ENCODE peak calls at places on chromosomes 12 and 14, in seven cellular contexts. A is neural progenitor cell, C is GM23248, H is MM.1S, F is GM23338, K is PC-3, D is SK-N-SH. I is an unnamed sample.
A peak's percentile ranks its signal among the peaks of the same experiment; 100 is the strongest.

GRCh38 chr14:50762001-50762930 is 68.7 kb downstream of the NIN start:
- DNase-seq in A (no peak), C (peak; percentile 95), H (no peak), F (no peak), K (peak; percentile 86), D (no peak), I (no peak)

GRCh38 chr12:41936333-41936732 is 208.3 kb downstream of the GXYLT1 start:
- DNase-seq in A (no peak), C (no peak), H (no peak), F (peak; percentile 33), K (no peak), D (no peak), I (no peak)

GRCh38 chr14:61512508-61512907 is 182.8 kb upstream of the HIF1A start:
- DNase-seq in A (no peak), C (peak; percentile 75), H (no peak), F (no peak), K (peak; percentile 43), D (no peak), I (no peak)

GRCh38 chr14:77204457-77204796 is 22.8 kb downstream of the TMEM63C start:
- DNase-seq in A (no peak), C (no peak), H (no peak), F (no peak), K (peak; percentile 42), D (no peak), I (peak; percentile 49)

GRCh38 chr12:122144885-122145284 is 29.1 kb downstream of the IL31 start:
- DNase-seq in A (no peak), C (no peak), H (no peak), F (no peak), K (no peak), D (no peak), I (no peak)

GRCh38 chr12:101116911-101117310 is 93.1 kb downstream of the SLC5A8 start:
- DNase-seq in A (no peak), C (no peak), H (no peak), F (no peak), K (no peak), D (no peak), I (no peak)

GRCh38 chr14:33918256-33918655 is 32.6 kb downstream of the EGLN3 start:
- DNase-seq in A (no peak), C (no peak), H (no peak), F (no peak), K (no peak), D (no peak), I (no peak)

GRCh38 chr14:63562414-63562813 is 19.2 kb upstream of the PPP2R5E start:
- DNase-seq in A (no peak), C (no peak), H (no peak), F (no peak), K (peak; percentile 64), D (no peak), I (no peak)

GRCh38 chr12:2958432-2959193 is 584 bp upstream of the TEAD4 start:
- DNase-seq in A (peak; percentile 46), C (peak; percentile 83), H (peak; percentile 19), F (peak; percentile 61), K (peak; percentile 80), D (peak; percentile 89), I (peak; percentile 73)

GRCh38 chr12:79525357-79525756 is 165.4 kb downstream of the PAWR start:
- DNase-seq in A (no peak), C (no peak), H (no peak), F (no peak), K (no peak), D (no peak), I (no peak)

GRCh38 chr14:97930191-97930590 is 1133.0 kb downstream of the VRK1 start:
- DNase-seq in A (no peak), C (no peak), H (no peak), F (no peak), K (no peak), D (no peak), I (peak; percentile 30)

GRCh38 chr12:20212658-20213387 is 155.5 kb upstream of the PDE3A start:
- DNase-seq in A (peak; percentile 93), C (peak; percentile 100), H (no peak), F (peak; percentile 90), K (peak; percentile 84), D (peak; percentile 61), I (peak; percentile 91)

GRCh38 chr12:89140580-89141236 is 211.6 kb downstream of the DUSP6 start:
- DNase-seq in A (no peak), C (peak; percentile 70), H (no peak), F (no peak), K (peak; percentile 48), D (no peak), I (no peak)

GRCh38 chr12:74401035-74401434 is 136.6 kb upstream of the ATXN7L3B start:
- DNase-seq in A (no peak), C (no peak), H (no peak), F (no peak), K (peak; percentile 40), D (no peak), I (no peak)

GRCh38 chr14:62670526-62670925 is 374.7 kb downstream of the KCNH5 start:
- DNase-seq in A (no peak), C (no peak), H (no peak), F (no peak), K (no peak), D (no peak), I (no peak)

GRCh38 chr14:91202234-91202974 is 42.1 kb downstream of the GPR68 start:
- DNase-seq in A (peak; percentile 83), C (peak; percentile 68), H (no peak), F (no peak), K (peak; percentile 52), D (no peak), I (no peak)

GRCh38 chr14:24481622-24482324 is 26.3 kb downstream of the CMA1 start:
- DNase-seq in A (peak; percentile 82), C (peak; percentile 53), H (peak; percentile 29), F (peak; percentile 92), K (peak; percentile 46), D (peak; percentile 77), I (peak; percentile 46)

GRCh38 chr12:8609061-8609570 is 3.5 kb downstream of the AICDA start:
- DNase-seq in A (peak; percentile 56), C (peak; percentile 66), H (no peak), F (peak; percentile 66), K (peak; percentile 44), D (peak; percentile 59), I (peak; percentile 60)

GRCh38 chr12:69284131-69284530 is 44.8 kb downstream of the CPSF6 start:
- DNase-seq in A (peak; percentile 81), C (peak; percentile 86), H (no peak), F (peak; percentile 93), K (peak; percentile 81), D (peak; percentile 74), I (peak; percentile 75)

GRCh38 chr12:12350868-12351463 is 924 bp upstream of the MANSC1 start:
- DNase-seq in A (peak; percentile 64), C (no peak), H (no peak), F (no peak), K (peak; percentile 79), D (no peak), I (peak; percentile 51)

GRCh38 chr12:107429006-107429698 is 256.4 kb upstream of the PWP1 start:
- DNase-seq in A (no peak), C (no peak), H (no peak), F (no peak), K (peak; percentile 78), D (no peak), I (peak; percentile 64)

GRCh38 chr12:92294676-92295440 is 149.2 kb upstream of the BTG1 start:
- DNase-seq in A (no peak), C (peak; percentile 37), H (no peak), F (no peak), K (no peak), D (no peak), I (no peak)

GRCh38 chr14:64645220-64645891 is 58.9 kb upstream of the PLEKHG3 start:
- DNase-seq in A (peak; percentile 55), C (peak; percentile 98), H (no peak), F (peak; percentile 97), K (no peak), D (no peak), I (peak; percentile 74)

GRCh38 chr12:15856097-15856982 is 25.8 kb upstream of the STRAP start:
- DNase-seq in A (peak; percentile 68), C (peak; percentile 74), H (peak; percentile 62), F (peak; percentile 72), K (peak; percentile 81), D (no peak), I (peak; percentile 68)

GRCh38 chr12:102095677-102096263 is 24.1 kb downstream of the NUP37 start:
- DNase-seq in A (peak; percentile 5), C (peak; percentile 55), H (peak; percentile 57), F (peak; percentile 12), K (peak; percentile 51), D (peak; percentile 25), I (peak; percentile 44)

GRCh38 chr14:55077691-55078151 is 26.3 kb downstream of the MAPK1IP1L start:
- DNase-seq in A (peak; percentile 48), C (peak; percentile 36), H (no peak), F (no peak), K (no peak), D (no peak), I (peak; percentile 81)

GRCh38 chr12:29719381-29719780 is 64.4 kb downstream of the TMTC1 start:
- DNase-seq in A (no peak), C (no peak), H (no peak), F (no peak), K (no peak), D (no peak), I (no peak)

GRCh38 chr14:94485944-94486841 is 10.2 kb upstream of the SERPINA9 start:
- DNase-seq in A (peak; percentile 88), C (peak; percentile 75), H (no peak), F (peak; percentile 94), K (peak; percentile 42), D (peak; percentile 85), I (peak; percentile 74)

GRCh38 chr12:39490500-39491276 is 47.8 kb upstream of the KIF21A start:
- DNase-seq in A (no peak), C (peak; percentile 64), H (no peak), F (no peak), K (peak; percentile 76), D (no peak), I (no peak)

GRCh38 chr14:90602088-90602687 is 205.4 kb downstream of the CALM1 start:
- DNase-seq in A (no peak), C (no peak), H (no peak), F (no peak), K (no peak), D (no peak), I (no peak)

GRCh38 chr12:13431041-13431440 is 234.5 kb downstream of the EMP1 start:
- DNase-seq in A (no peak), C (no peak), H (no peak), F (no peak), K (no peak), D (no peak), I (no peak)
- TF ChIP-seq EZH2phosphoT487 in A (no peak), C (no peak), H (no peak), F (no peak), K (no peak), D (no peak), I (no peak)

GRCh38 chr12:50589650-50590435 is 85.1 kb downstream of the DIP2B start:
- DNase-seq in A (no peak), C (peak; percentile 91), H (no peak), F (no peak), K (peak; percentile 87), D (no peak), I (peak; percentile 18)
- H3K79me2 ChIP-seq in A (peaks cover 65% of the 10 kb centered on the region), C (peaks cover 88% of the 10 kb centered on the region), H (no peaks in the 10 kb centered on the region), F (peaks cover 81% of the 10 kb centered on the region), K (peaks cover 79% of the 10 kb centered on the region), D (peaks cover 53% of the 10 kb centered on the region), I (peaks cover 81% of the 10 kb centered on the region)

GRCh38 chr12:95336387-95337067 is 118.9 kb downstream of the VEZT start:
- DNase-seq in A (peak; percentile 86), C (peak; percentile 83), H (no peak), F (peak; percentile 94), K (peak; percentile 92), D (peak; percentile 86), I (peak; percentile 88)
- TF ChIP-seq EZH2phosphoT487 in A (no peak), C (no peak), H (no peak), F (no peak), K (no peak), D (no peak), I (no peak)

GRCh38 chr12:4584896-4585295 is 22.9 kb downstream of the DYRK4 start:
- DNase-seq in A (no peak), C (no peak), H (no peak), F (no peak), K (no peak), D (no peak), I (no peak)
- H3K79me2 ChIP-seq in A (no peaks in the 10 kb centered on the region), C (no peaks in the 10 kb centered on the region), H (no peaks in the 10 kb centered on the region), F (no peaks in the 10 kb centered on the region), K (no peaks in the 10 kb centered on the region), D (no peaks in the 10 kb centered on the region), I (no peaks in the 10 kb centered on the region)